ENCODE peak calls at places on chromosomes 4 and X, in five cellular contexts. O is ACHN; I is activated CD4-positive, alpha-beta T cell treated with anti-CD3 and anti-CD28 coated beads for 4 hours; U is HepG2; N is colonic mucosa. P is an unnamed sample.

GRCh38 chr4:118953276-118953675 is 64.6 kb downstream of the SYNPO2 start:
- DNase-seq in U (no peak), O (peak), N (no peak), I (no peak), P (no peak)

GRCh38 chr4:47484169-47484568 is 906 bp upstream of the ATP10D start:
- DNase-seq in O (no peak), U (no peak), I (no peak), N (no peak), P (no peak)

GRCh38 chr4:73868206-73869129 is 725 bp upstream of the CXCL1 start:
- DNase-seq in O (peak), N (peak), U (no peak), I (no peak), P (no peak)

GRCh38 chr4:159238631-159239030 is 135.8 kb downstream of the RAPGEF2 start:
- DNase-seq in U (no peak), I (no peak), N (no peak), O (no peak), P (no peak)

GRCh38 chrX:149541521-149542047 is 772 bp downstream of the EOLA1 start:
- DNase-seq in O (no peak), U (no peak), I (no peak), N (no peak), P (no peak)

GRCh38 chr4:87073570-87074470 is 139.0 kb downstream of the AFF1 start:
- DNase-seq in U (no peak), N (peak), I (peak), O (no peak), P (no peak)

GRCh38 chr4:31613946-31614623 is 893.9 kb downstream of the PCDH7 start:
- DNase-seq in U (no peak), N (no peak), O (peak), I (no peak), P (no peak)

GRCh38 chrX:148047216-148047615 is 66.1 kb downstream of the FMR1NB start:
- DNase-seq in N (no peak), O (no peak), U (no peak), I (no peak), P (no peak)

GRCh38 chr4:85807247-85807915 is 332.4 kb downstream of the ARHGAP24 start:
- DNase-seq in U (no peak), N (no peak), O (peak), I (no peak), P (no peak)

GRCh38 chr4:186105721-186106335 is 1.3 kb downstream of the FAM149A start:
- DNase-seq in I (no peak), O (peak), U (no peak), N (peak), P (no peak)

GRCh38 chrX:2627272-2627867 is 63.7 kb upstream of the CD99 start:
- DNase-seq in N (peak), O (peak), I (peak), U (peak), P (no peak)

P was measured in anterior cingulate cortex.